ENCODE peak calls at places on chromosomes 6 and 20, in seven cellular contexts. I is nephron progenitor cell; B is stimulated activated effector memory CD8-positive, alpha-beta T cell treated with anti-CD3 and anti-CD28 coated beads, Interleukin-12 subunit alpha, Interleukin-12 subunit beta, amount 100 ng/mL, for 72 hours; P is neural crest cell; C is effector memory CD4-positive, alpha-beta T cell; U is EL; E is progenitor cell of endocrine pancreas. K is an unnamed sample.

GRCh38 chr6:39137235-39137634 is 22.2 kb upstream of the SAYSD1 start:
- DNase-seq in C (no peak), P (peak), B (peak), U (peak), I (peak), E (peak), K (peak)

GRCh38 chr6:39330057-39330456 is 7.6 kb upstream of the KCNK16 start:
- DNase-seq in E (no peak), U (no peak), P (no peak), B (no peak), C (no peak), I (no peak), K (no peak)

GRCh38 chr20:16111853-16112412 is 461.3 kb downstream of the KIF16B start:
- DNase-seq in P (no peak), I (no peak), U (no peak), C (no peak), E (no peak), B (no peak), K (no peak)

GRCh38 chr6:35096129-35096852 is 44.8 kb downstream of the TCP11 start:
- DNase-seq in U (peak), I (no peak), C (no peak), E (no peak), B (no peak), P (no peak), K (peak)

GRCh38 chr6:125207956-125208355 is 54.4 kb downstream of the TPD52L1 start:
- DNase-seq in C (no peak), P (no peak), E (no peak), I (no peak), U (no peak), B (no peak), K (no peak)

GRCh38 chr20:50872562-50873288 is 58.5 kb downstream of the ADNP start:
- DNase-seq in U (no peak), P (peak), B (no peak), I (no peak), E (no peak), C (no peak), K (no peak)

GRCh38 chr6:161423271-161423670 is 149.4 kb upstream of the AGPAT4 start:
- DNase-seq in C (no peak), B (no peak), I (no peak), E (no peak), P (no peak), U (no peak), K (no peak)

GRCh38 chr6:157033428-157034140 is 256.4 kb downstream of the ARID1B start:
- DNase-seq in P (no peak), U (peak), E (no peak), C (no peak), I (no peak), B (no peak), K (no peak)

GRCh38 chr6:149037026-149037734 is 280.3 kb upstream of the TAB2 start:
- DNase-seq in P (no peak), E (no peak), C (no peak), B (no peak), U (peak), I (peak), K (no peak)

GRCh38 chr6:11766589-11767450 is 11.8 kb downstream of the ADTRP start:
- DNase-seq in P (no peak), U (peak), B (no peak), E (no peak), C (no peak), I (no peak), K (peak)

GRCh38 chr20:41367393-41367695 is 726 bp upstream of the EMILIN3 start:
- DNase-seq in P (no peak), B (no peak), E (no peak), I (no peak), U (no peak), C (no peak), K (no peak)

GRCh38 chr6:83808926-83809325 is 44.2 kb upstream of the RIPPLY2 start:
- DNase-seq in C (no peak), U (no peak), E (no peak), B (no peak), I (no peak), P (no peak), K (no peak)

GRCh38 chr6:788058-788457 is 95.1 kb upstream of the EXOC2 start:
- DNase-seq in E (no peak), U (no peak), C (no peak), P (no peak), I (no peak), B (no peak), K (no peak)

K was measured in MCF 10A.